ENCODE peak calls at places on chromosomes 16 and 17, in seven cellular contexts. R, J, G, A, P, K and O are unnamed samples.

GRCh38 chr16:57708168-57708567 is 13.6 kb downstream of the DRC7 start:
- DNase-seq in J (no peak), R (no peak), G (no peak), P (no peak), K (no peak), A (no peak), O (no peak)

GRCh38 chr17:2262146-2262587 is 41.4 kb downstream of the SMG6 start:
- DNase-seq in A (no peak), P (no peak), G (peak), R (no peak), K (no peak), J (no peak), O (no peak)

GRCh38 chr17:50661348-50661747 is 26.7 kb downstream of the ABCC3 start:
- DNase-seq in K (no peak), G (no peak), P (no peak), R (no peak), A (no peak), J (no peak), O (no peak)

GRCh38 chr16:29897333-29897732 is 2.0 kb downstream of the SEZ6L2 start:
- DNase-seq in J (no peak), R (no peak), P (no peak), K (no peak), G (no peak), A (no peak), O (no peak)

GRCh38 chr16:7285520-7285919 is 47.1 kb upstream of the RBFOX1 start:
- DNase-seq in G (no peak), P (no peak), A (no peak), J (no peak), K (no peak), R (no peak), O (no peak)

GRCh38 chr17:72926171-72926570 is 166.3 kb downstream of the SLC39A11 start:
- DNase-seq in J (no peak), P (no peak), G (no peak), A (no peak), R (no peak), K (no peak), O (no peak)

GRCh38 chr17:40031706-40032105 is 16.5 kb downstream of the CSF3 start:
- DNase-seq in P (no peak), R (no peak), K (no peak), J (no peak), A (no peak), G (no peak), O (no peak)

GRCh38 chr17:21602176-21602575 is 90.1 kb upstream of the KCNJ18 start:
- DNase-seq in A (no peak), J (no peak), G (no peak), K (no peak), P (no peak), R (no peak), O (no peak)

GRCh38 chr16:78984887-78985464 is 615.6 kb downstream of the MAF start:
- DNase-seq in J (no peak), R (no peak), P (no peak), K (no peak), G (no peak), A (peak), O (no peak)

GRCh38 chr17:6456914-6457687 is 12.8 kb downstream of the PIMREG start:
- DNase-seq in J (no peak), A (peak), R (no peak), P (no peak), K (no peak), G (no peak), O (no peak)

GRCh38 chr17:13273744-13274295 is 256.0 kb upstream of the ELAC2 start:
- DNase-seq in G (no peak), A (no peak), P (no peak), R (no peak), K (no peak), J (no peak), O (no peak)

GRCh38 chr17:59347975-59348391 is 16.5 kb downstream of the YPEL2 start:
- DNase-seq in G (no peak), P (no peak), A (no peak), K (no peak), R (no peak), J (no peak), O (no peak)

GRCh38 chr17:57406131-57406980 is 150.0 kb downstream of the MSI2 start:
- DNase-seq in K (no peak), G (peak), R (no peak), J (no peak), P (no peak), A (no peak), O (no peak)

GRCh38 chr17:42121066-42121769 is at the start of gene KAT2A:
- DNase-seq in K (peak), A (peak), G (no peak), J (peak), P (peak), R (peak), O (no peak)

GRCh38 chr17:58936295-58936694 is 170.4 kb downstream of the TRIM37 start:
- DNase-seq in A (no peak), J (no peak), K (no peak), G (no peak), R (no peak), P (no peak), O (no peak)

GRCh38 chr17:37610971-37611370 is 1.8 kb upstream of the SYNRG start:
- DNase-seq in J (no peak), R (no peak), G (no peak), K (no peak), A (no peak), P (no peak), O (no peak)

GRCh38 chr16:80601182-80601581 is 60.4 kb downstream of the DYNLRB2 start:
- DNase-seq in K (no peak), J (peak), P (no peak), R (no peak), A (no peak), G (no peak), O (no peak)

GRCh38 chr16:71376465-71377157 is 18.1 kb downstream of the CALB2 start:
- DNase-seq in J (no peak), G (no peak), R (no peak), P (no peak), K (no peak), A (no peak), O (no peak)

GRCh38 chr17:50919321-50920040 is 53.3 kb upstream of the TOB1 start:
- DNase-seq in G (no peak), A (peak), K (peak), P (peak), J (peak), R (peak), O (peak)

GRCh38 chr17:78131172-78132085 is 858 bp downstream of the TMC8 start:
- DNase-seq in P (no peak), G (no peak), J (peak), R (no peak), K (peak), A (no peak), O (no peak)

GRCh38 chr17:50535407-50535806 is 2.9 kb downstream of the EPN3 start:
- DNase-seq in P (no peak), A (no peak), J (no peak), G (no peak), K (no peak), R (no peak), O (no peak)

GRCh38 chr17:73722163-73722562 is 77.9 kb upstream of the SDK2 start:
- DNase-seq in G (no peak), P (peak), K (no peak), J (no peak), A (no peak), R (no peak), O (no peak)

GRCh38 chr17:57955183-57955952 is at the start of gene CUEDC1:
- DNase-seq in P (peak), G (no peak), A (peak), K (peak), R (peak), J (peak), O (no peak)

GRCh38 chr16:4693296-4693955 is at the start of gene NUDT16L1:
- DNase-seq in G (peak), J (peak), K (peak), A (peak), P (peak), R (peak), O (peak)

GRCh38 chr17:76597156-76598003 is 11.7 kb upstream of the ST6GALNAC2 start:
- DNase-seq in A (no peak), R (no peak), K (no peak), P (no peak), J (no peak), G (no peak), O (no peak)

GRCh38 chr17:42174126-42174783 is 6.7 kb downstream of the KCNH4 start:
- DNase-seq in P (no peak), K (no peak), J (no peak), A (no peak), G (no peak), R (no peak), O (no peak)

GRCh38 chr17:55114283-55114682 is 145.7 kb downstream of the STXBP4 start:
- DNase-seq in J (no peak), A (no peak), G (no peak), P (no peak), K (no peak), R (no peak), O (no peak)

GRCh38 chr17:68296217-68297140 is 5.2 kb downstream of the ARSG start:
- DNase-seq in P (peak), J (no peak), G (no peak), K (no peak), A (peak), R (no peak), O (no peak)